ENCODE peak calls at places on chromosome 21, in seven cellular contexts. One of them, this sample, is unnamed.

GRCh38 chr21:17460094-17460493 is 52.7 kb upstream of the CXADR start:
- DNase-seq in psoas muscle: no peak
- DNase-seq in AG09309: no peak
- DNase-seq in WERI-Rb-1: no peak
- DNase-seq in DND-41: no peak
- DNase-seq in endodermal cell: no peak
- DNase-seq in brain microvascular endothelial cell: no peak
- DNase-seq in this sample: no peak

GRCh38 chr21:46079357-46080170 is 18.3 kb upstream of the COL6A2 start:
- DNase-seq in DND-41: peak; percentile 2
- DNase-seq in brain microvascular endothelial cell: peak; percentile 77
- DNase-seq in AG09309: peak; percentile 94
- DNase-seq in endodermal cell: peak; percentile 42
- DNase-seq in psoas muscle: peak; percentile 54
- DNase-seq in WERI-Rb-1: peak; percentile 5
- DNase-seq in this sample: peak; percentile 1

GRCh38 chr21:46388896-46389295 is 64.9 kb downstream of the PCNT start:
- DNase-seq in endodermal cell: no peak
- DNase-seq in WERI-Rb-1: no peak
- DNase-seq in brain microvascular endothelial cell: no peak
- DNase-seq in DND-41: no peak
- DNase-seq in AG09309: no peak
- DNase-seq in psoas muscle: peak; percentile 69
- DNase-seq in this sample: no peak

GRCh38 chr21:39141502-39141901 is 41.7 kb downstream of the PSMG1 start:
- DNase-seq in psoas muscle: no peak
- DNase-seq in AG09309: no peak
- DNase-seq in endodermal cell: no peak
- DNase-seq in brain microvascular endothelial cell: no peak
- DNase-seq in DND-41: no peak
- DNase-seq in WERI-Rb-1: no peak
- DNase-seq in this sample: no peak

GRCh38 chr21:17159697-17160096 is 353.1 kb upstream of the CXADR start:
- DNase-seq in brain microvascular endothelial cell: no peak
- DNase-seq in psoas muscle: no peak
- DNase-seq in WERI-Rb-1: no peak
- DNase-seq in DND-41: no peak
- DNase-seq in AG09309: no peak
- DNase-seq in endodermal cell: no peak
- DNase-seq in this sample: no peak

GRCh38 chr21:33924766-33925100 is 9.1 kb upstream of the ATP5PO start:
- DNase-seq in endodermal cell: no peak
- DNase-seq in AG09309: no peak
- DNase-seq in brain microvascular endothelial cell: no peak
- DNase-seq in DND-41: no peak
- DNase-seq in WERI-Rb-1: no peak
- DNase-seq in psoas muscle: no peak
- DNase-seq in this sample: no peak

GRCh38 chr21:16587671-16588379 is 858.0 kb downstream of the USP25 start:
- DNase-seq in AG09309: peak; percentile 54
- DNase-seq in endodermal cell: peak; percentile 55
- DNase-seq in psoas muscle: no peak
- DNase-seq in DND-41: no peak
- DNase-seq in brain microvascular endothelial cell: no peak
- DNase-seq in WERI-Rb-1: no peak
- DNase-seq in this sample: no peak

GRCh38 chr21:34992736-34993135 is 56.4 kb downstream of the RUNX1 start:
- DNase-seq in AG09309: peak; percentile 65
- DNase-seq in brain microvascular endothelial cell: no peak
- DNase-seq in psoas muscle: peak; percentile 74
- DNase-seq in DND-41: no peak
- DNase-seq in WERI-Rb-1: no peak
- DNase-seq in endodermal cell: no peak
- DNase-seq in this sample: no peak

GRCh38 chr21:39349211-39350093 is 564 bp upstream of the HMGN1 start:
- DNase-seq in WERI-Rb-1: peak; percentile 100
- DNase-seq in endodermal cell: peak; percentile 99
- DNase-seq in psoas muscle: peak; percentile 96
- DNase-seq in AG09309: peak; percentile 50
- DNase-seq in DND-41: peak; percentile 98
- DNase-seq in brain microvascular endothelial cell: peak; percentile 92
- DNase-seq in this sample: peak; percentile 95

GRCh38 chr21:26148834-26149354 is 21.7 kb downstream of the APP start:
- DNase-seq in AG09309: no peak
- DNase-seq in endodermal cell: no peak
- DNase-seq in WERI-Rb-1: no peak
- DNase-seq in psoas muscle: no peak
- DNase-seq in DND-41: no peak
- DNase-seq in brain microvascular endothelial cell: peak; percentile 25
- DNase-seq in this sample: no peak

GRCh38 chr21:38798081-38798480 is 7.6 kb upstream of the ETS2 start:
- DNase-seq in DND-41: no peak
- DNase-seq in AG09309: no peak
- DNase-seq in endodermal cell: no peak
- DNase-seq in psoas muscle: no peak
- DNase-seq in brain microvascular endothelial cell: no peak
- DNase-seq in WERI-Rb-1: no peak
- DNase-seq in this sample: no peak

GRCh38 chr21:21464691-21465090 is 466.5 kb downstream of the NCAM2 start:
- DNase-seq in DND-41: no peak
- DNase-seq in WERI-Rb-1: no peak
- DNase-seq in psoas muscle: no peak
- DNase-seq in brain microvascular endothelial cell: no peak
- DNase-seq in AG09309: no peak
- DNase-seq in endodermal cell: no peak
- DNase-seq in this sample: no peak

GRCh38 chr21:27129215-27129614 is 162.3 kb upstream of the ADAMTS5 start:
- DNase-seq in brain microvascular endothelial cell: no peak
- DNase-seq in AG09309: no peak
- DNase-seq in psoas muscle: no peak
- DNase-seq in endodermal cell: no peak
- DNase-seq in DND-41: no peak
- DNase-seq in WERI-Rb-1: no peak
- DNase-seq in this sample: no peak

GRCh38 chr21:26553921-26554320 is 19.2 kb downstream of the CYYR1 start:
- DNase-seq in DND-41: no peak
- DNase-seq in AG09309: no peak
- DNase-seq in brain microvascular endothelial cell: no peak
- DNase-seq in WERI-Rb-1: no peak
- DNase-seq in endodermal cell: no peak
- DNase-seq in psoas muscle: no peak
- DNase-seq in this sample: no peak

GRCh38 chr21:26846036-26846931 is 1.1 kb upstream of the ADAMTS1 start:
- DNase-seq in WERI-Rb-1: no peak
- DNase-seq in brain microvascular endothelial cell: peak; percentile 63
- DNase-seq in AG09309: no peak
- DNase-seq in psoas muscle: peak; percentile 91
- DNase-seq in endodermal cell: peak; percentile 90
- DNase-seq in DND-41: no peak
- DNase-seq in this sample: no peak

GRCh38 chr21:40689241-40689640 is 157.7 kb downstream of the DSCAM start:
- DNase-seq in DND-41: no peak
- DNase-seq in psoas muscle: no peak
- DNase-seq in brain microvascular endothelial cell: no peak
- DNase-seq in endodermal cell: no peak
- DNase-seq in AG09309: no peak
- DNase-seq in WERI-Rb-1: peak; percentile 57
- DNase-seq in this sample: no peak

GRCh38 chr21:40688106-40688850 is 158.7 kb downstream of the DSCAM start:
- DNase-seq in WERI-Rb-1: peak; percentile 28
- DNase-seq in AG09309: no peak
- DNase-seq in psoas muscle: no peak
- DNase-seq in brain microvascular endothelial cell: no peak
- DNase-seq in DND-41: no peak
- DNase-seq in endodermal cell: no peak
- DNase-seq in this sample: no peak

GRCh38 chr21:40689816-40690215 is 157.1 kb downstream of the DSCAM start:
- DNase-seq in WERI-Rb-1: no peak
- DNase-seq in brain microvascular endothelial cell: no peak
- DNase-seq in DND-41: no peak
- DNase-seq in psoas muscle: no peak
- DNase-seq in AG09309: no peak
- DNase-seq in endodermal cell: no peak
- DNase-seq in this sample: no peak

GRCh38 chr21:40686526-40686925 is 160.4 kb downstream of the DSCAM start:
- DNase-seq in psoas muscle: no peak
- DNase-seq in brain microvascular endothelial cell: no peak
- DNase-seq in endodermal cell: no peak
- DNase-seq in DND-41: no peak
- DNase-seq in WERI-Rb-1: peak; percentile 55
- DNase-seq in AG09309: no peak
- DNase-seq in this sample: no peak

GRCh38 chr21:40687625-40688024 is 159.3 kb downstream of the DSCAM start:
- DNase-seq in brain microvascular endothelial cell: no peak
- DNase-seq in endodermal cell: peak; percentile 58
- DNase-seq in psoas muscle: no peak
- DNase-seq in DND-41: no peak
- DNase-seq in WERI-Rb-1: no peak
- DNase-seq in AG09309: no peak
- DNase-seq in this sample: no peak
- TF ChIP-seq CTCF in brain microvascular endothelial cell: no peak
- TF ChIP-seq CTCF in endodermal cell: no peak
- TF ChIP-seq CTCF in psoas muscle: no peak
- TF ChIP-seq CTCF in DND-41: no peak
- TF ChIP-seq CTCF in WERI-Rb-1: no peak
- TF ChIP-seq CTCF in AG09309: no peak
- TF ChIP-seq CTCF in this sample: no peak

DNA sequence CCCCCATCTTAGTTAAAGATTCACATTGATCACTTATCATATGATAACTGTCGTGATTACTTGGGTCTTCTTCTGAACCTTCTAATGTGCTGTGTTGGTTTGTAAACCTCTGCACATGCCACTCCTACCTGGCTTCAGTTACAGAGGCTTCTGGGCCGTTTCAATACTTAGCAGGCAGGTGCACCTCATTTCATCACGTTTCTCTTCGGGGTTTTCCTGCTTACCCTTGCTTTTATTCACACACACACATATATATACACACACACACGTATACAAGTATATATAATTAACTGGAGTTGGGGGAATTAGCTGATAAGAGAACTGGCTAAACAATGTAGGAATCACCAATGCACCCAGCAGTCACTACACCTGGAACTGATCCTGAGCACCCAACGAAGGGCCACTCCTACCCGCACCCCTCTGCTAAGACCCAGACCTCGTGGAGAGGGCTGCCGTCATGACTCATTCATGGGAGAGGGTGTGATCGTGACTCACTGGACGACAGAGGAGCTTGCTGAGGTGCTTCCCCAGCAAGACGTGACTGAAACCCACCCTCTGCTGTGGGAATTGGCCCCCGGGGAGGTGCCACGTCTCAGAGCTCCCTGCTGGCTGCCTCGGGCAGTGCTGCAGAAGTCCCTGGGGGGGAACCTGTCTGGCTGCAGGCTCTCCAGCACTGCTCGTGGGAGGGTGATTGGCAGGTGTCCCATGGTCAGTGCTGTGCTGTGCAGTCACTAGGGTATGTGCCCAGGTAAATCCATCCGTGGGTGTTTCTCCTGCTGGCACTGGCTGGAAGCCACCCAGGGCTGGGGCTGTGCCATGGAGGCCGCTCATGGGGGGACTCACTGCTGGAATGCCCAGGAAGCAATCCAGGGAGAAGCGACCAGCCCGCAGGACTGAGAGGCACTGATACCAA is 166.6 kb downstream of the DYRK1A start:
- DNase-seq in endodermal cell: peak; percentile 78
- DNase-seq in AG09309: no peak
- DNase-seq in psoas muscle: no peak
- DNase-seq in brain microvascular endothelial cell: peak; percentile 48
- DNase-seq in WERI-Rb-1: no peak
- DNase-seq in DND-41: no peak
- DNase-seq in this sample: peak; percentile 25
- TF ChIP-seq CTCF in endodermal cell: peak; percentile 60
- TF ChIP-seq CTCF in AG09309: no peak
- TF ChIP-seq CTCF in psoas muscle: no peak
- TF ChIP-seq CTCF in brain microvascular endothelial cell: peak; percentile 32
- TF ChIP-seq CTCF in WERI-Rb-1: peak; percentile 20
- TF ChIP-seq CTCF in DND-41: no peak
- TF ChIP-seq CTCF in this sample: no peak

GRCh38 chr21:29347274-29347681 is 48.6 kb downstream of the BACH1 start:
- DNase-seq in DND-41: no peak
- DNase-seq in brain microvascular endothelial cell: no peak
- DNase-seq in psoas muscle: no peak
- DNase-seq in endodermal cell: no peak
- DNase-seq in WERI-Rb-1: peak; percentile 27
- DNase-seq in AG09309: no peak
- DNase-seq in this sample: no peak

GRCh38 chr21:29350246-29350779 is 51.6 kb downstream of the BACH1 start:
- DNase-seq in psoas muscle: no peak
- DNase-seq in AG09309: no peak
- DNase-seq in brain microvascular endothelial cell: peak; percentile 63
- DNase-seq in DND-41: no peak
- DNase-seq in endodermal cell: no peak
- DNase-seq in WERI-Rb-1: no peak
- DNase-seq in this sample: no peak

GRCh38 chr21:29349702-29350101 is 51.0 kb downstream of the BACH1 start:
- DNase-seq in AG09309: no peak
- DNase-seq in DND-41: no peak
- DNase-seq in endodermal cell: no peak
- DNase-seq in brain microvascular endothelial cell: no peak
- DNase-seq in psoas muscle: no peak
- DNase-seq in WERI-Rb-1: peak; percentile 76
- DNase-seq in this sample: no peak

GRCh38 chr21:29346771-29347170 is 48.0 kb downstream of the BACH1 start:
- DNase-seq in brain microvascular endothelial cell: no peak
- DNase-seq in endodermal cell: no peak
- DNase-seq in psoas muscle: no peak
- DNase-seq in WERI-Rb-1: no peak
- DNase-seq in DND-41: no peak
- DNase-seq in AG09309: no peak
- DNase-seq in this sample: no peak

GRCh38 chr21:29351691-29352090 is 53.0 kb downstream of the BACH1 start:
- DNase-seq in DND-41: no peak
- DNase-seq in psoas muscle: no peak
- DNase-seq in AG09309: peak; percentile 79
- DNase-seq in endodermal cell: no peak
- DNase-seq in brain microvascular endothelial cell: peak; percentile 64
- DNase-seq in WERI-Rb-1: no peak
- DNase-seq in this sample: no peak
- TF ChIP-seq CTCF in DND-41: no peak
- TF ChIP-seq CTCF in psoas muscle: no peak
- TF ChIP-seq CTCF in AG09309: no peak
- TF ChIP-seq CTCF in endodermal cell: no peak
- TF ChIP-seq CTCF in brain microvascular endothelial cell: no peak
- TF ChIP-seq CTCF in WERI-Rb-1: no peak
- TF ChIP-seq CTCF in this sample: no peak

DNA sequence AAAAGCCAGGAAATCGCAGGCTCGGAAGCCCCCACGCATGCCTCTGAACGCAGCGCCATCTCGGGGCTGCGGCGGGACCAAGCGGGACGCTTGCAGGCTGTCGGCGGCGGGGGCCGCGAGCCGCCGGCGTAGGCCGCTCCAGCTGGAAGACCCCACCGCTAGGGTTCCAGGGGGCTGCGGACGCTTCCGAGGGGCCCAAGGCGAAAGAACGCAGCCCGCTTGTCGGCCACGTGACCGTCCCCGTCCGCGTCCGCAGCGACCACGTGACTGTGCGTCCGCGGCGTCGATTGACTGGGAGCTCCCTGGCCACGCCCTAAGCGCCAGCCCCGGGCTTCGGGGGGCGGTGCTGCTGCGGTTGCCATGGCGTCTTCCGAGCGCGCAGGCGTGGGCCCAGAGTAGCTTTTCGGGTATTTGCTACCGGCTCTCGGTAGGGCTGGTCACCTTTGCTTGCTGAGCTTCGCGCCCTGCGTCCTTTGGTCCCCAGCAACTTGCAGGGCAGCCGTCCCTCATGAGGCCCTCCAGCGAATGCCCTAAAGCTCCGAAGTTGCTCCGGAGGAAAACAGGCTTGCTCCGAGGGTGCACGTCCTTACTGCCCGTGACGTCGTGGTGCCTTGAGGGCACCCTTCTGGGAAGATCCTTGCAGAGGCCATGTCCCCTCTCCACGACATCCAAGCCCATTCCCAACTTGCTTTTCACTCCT is 197.2 kb downstream of the DYRK1A start:
- DNase-seq in DND-41: peak; percentile 92
- DNase-seq in brain microvascular endothelial cell: peak; percentile 83
- DNase-seq in WERI-Rb-1: peak; percentile 97
- DNase-seq in AG09309: peak; percentile 65
- DNase-seq in psoas muscle: peak; percentile 97
- DNase-seq in endodermal cell: peak; percentile 91
- DNase-seq in this sample: peak; percentile 86
- TF ChIP-seq CTCF in DND-41: peak; percentile 68
- TF ChIP-seq CTCF in brain microvascular endothelial cell: peak; percentile 51
- TF ChIP-seq CTCF in WERI-Rb-1: peak; percentile 68
- TF ChIP-seq CTCF in AG09309: peak; percentile 41
- TF ChIP-seq CTCF in psoas muscle: peak; percentile 52
- TF ChIP-seq CTCF in endodermal cell: peak; percentile 48
- TF ChIP-seq CTCF in this sample: no peak